ENCODE peak calls at places on chromosome 16, in four cellular contexts. C is HCT116, N is HepG2, I is GM12878. W is an unnamed sample.
A peak's percentile ranks its signal among the peaks of the same experiment; 100 is the strongest.

GRCh38 chr16:47519037-47519436 is 57.9 kb downstream of the PHKB start:
- DNase-seq in C (no peak), N (no peak), I (no peak), W (no peak)

GRCh38 chr16:5479925-5480324 is 382.3 kb upstream of the EEF2KMT start:
- DNase-seq in C (no peak), N (no peak), I (no peak), W (no peak)

GRCh38 chr16:35305476-35305875 is 1846.1 kb downstream of the TP53TG3F start:
- DNase-seq in C (no peak), N (no peak), I (no peak), W (no peak)

GRCh38 chr16:49756971-49757743 is 98.8 kb downstream of the ZNF423 start:
- DNase-seq in C (no peak), N (no peak), I (no peak), W (no peak)

GRCh38 chr16:52469775-52470174 is 77.2 kb downstream of the TOX3 start:
- DNase-seq in C (no peak), N (peak; percentile 38), I (no peak), W (no peak)

GRCh38 chr16:78505544-78506371 is 406.3 kb downstream of the WWOX start:
- DNase-seq in C (no peak), N (peak; percentile 80), I (no peak), W (no peak)

GRCh38 chr16:74447578-74447977 is 26.3 kb upstream of the CLEC18B start:
- DNase-seq in C (no peak), N (no peak), I (no peak), W (no peak)

GRCh38 chr16:29790949-29791844 is 646 bp downstream of the KIF22 start:
- DNase-seq in C (no peak), N (no peak), I (no peak), W (no peak)

GRCh38 chr16:81492307-81492706 is 47.7 kb downstream of the CMIP start:
- DNase-seq in C (no peak), N (no peak), I (no peak), W (no peak)

GRCh38 chr16:89729863-89730574 is 8.7 kb downstream of the ZNF276 start:
- DNase-seq in C (no peak), N (no peak), I (no peak), W (no peak)

GRCh38 chr16:89116341-89117238 is 22.9 kb downstream of the ACSF3 start:
- DNase-seq in C (no peak), N (no peak), I (no peak), W (no peak)

GRCh38 chr16:48526058-48526957 is 83.7 kb downstream of the N4BP1 start:
- DNase-seq in C (peak; percentile 66), N (peak; percentile 85), I (peak; percentile 40), W (peak; percentile 28)

GRCh38 chr16:8941718-8942344 is 21.9 kb downstream of the USP7 start:
- DNase-seq in C (no peak), N (no peak), I (no peak), W (no peak)

GRCh38 chr16:55555436-55555835 is 11.0 kb upstream of the CAPNS2 start:
- DNase-seq in C (no peak), N (no peak), I (no peak), W (no peak)

GRCh38 chr16:72278301-72278700 is 106.3 kb upstream of the PMFBP1 start:
- DNase-seq in C (no peak), N (no peak), I (no peak), W (no peak)

GRCh38 chr16:82649766-82650165 is 23.0 kb downstream of the CDH13 start:
- DNase-seq in C (no peak), N (no peak), I (no peak), W (no peak)

GRCh38 chr16:85649978-85650863 is 37.1 kb downstream of the GSE1 start:
- DNase-seq in C (no peak), N (no peak), I (no peak), W (no peak)
- TF ChIP-seq SP1 in C (no peak), N (no peak), I (no peak), W (no peak)

DNA sequence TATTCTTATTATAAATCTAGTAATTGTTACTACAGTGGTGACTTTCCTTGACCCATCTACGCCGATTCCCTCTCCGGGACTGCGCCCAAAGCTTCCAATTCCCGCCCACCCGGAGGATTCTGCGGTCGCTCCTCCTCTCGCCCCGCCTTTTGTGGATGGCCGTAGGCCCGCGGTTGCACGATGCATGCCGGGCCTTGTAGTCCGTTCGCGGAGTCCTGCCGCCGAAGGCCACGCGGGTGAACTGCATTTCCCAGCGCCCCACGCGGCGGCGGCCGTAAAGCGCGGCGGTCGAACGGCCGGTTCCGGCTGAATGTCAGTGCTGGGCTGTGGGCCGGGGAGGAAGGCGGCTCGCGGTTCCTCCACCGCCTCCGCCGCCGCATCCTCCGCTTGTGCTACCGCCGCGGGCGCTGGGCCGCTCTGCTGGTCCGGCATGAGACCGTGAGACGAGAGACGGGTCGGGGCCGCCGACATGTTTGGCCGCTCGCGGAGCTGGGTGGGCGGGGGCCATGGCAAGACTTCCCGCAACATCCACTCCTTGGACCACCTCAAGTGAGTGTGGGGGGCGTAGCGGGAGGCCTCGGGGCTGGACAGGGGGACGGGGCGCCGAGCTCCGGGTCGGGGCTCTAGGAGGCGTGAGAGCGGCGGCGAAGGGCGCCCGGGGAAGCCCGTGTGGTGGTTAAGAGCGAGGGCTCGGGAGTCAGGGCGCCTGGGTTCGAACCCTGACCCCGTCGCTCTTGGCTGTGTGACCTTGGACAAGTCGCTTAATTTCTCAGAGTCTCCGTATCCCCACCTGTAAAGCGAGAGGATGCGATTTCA is at the start of gene CLEC16A:
- DNase-seq in C (peak; percentile 91), N (peak; percentile 97), I (peak; percentile 82), W (peak; percentile 90)
- H3K27ac ChIP-seq in C (peak within 1 kb of the TSS; percentile 65), N (peak within 1 kb of the TSS; percentile 24), I (peak within 1 kb of the TSS; percentile 71), W (peak within 1 kb of the TSS; percentile 66)

GRCh38 chr16:66901626-66902025 is 17.1 kb downstream of the CDH16 start:
- DNase-seq in C (no peak), N (no peak), I (no peak), W (no peak)

GRCh38 chr16:66899945-66900688 is 18.6 kb downstream of the CDH16 start:
- DNase-seq in C (no peak), N (peak; percentile 72), I (no peak), W (peak; percentile 82)

GRCh38 chr16:66898933-66899309 is 18.6 kb downstream of the PDP2 start:
- DNase-seq in C (no peak), N (no peak), I (no peak), W (no peak)

GRCh38 chr16:66899310-66899944 is 19.1 kb downstream of the PDP2 start:
- DNase-seq in C (no peak), N (no peak), I (no peak), W (no peak)

GRCh38 chr16:66900721-66901441 is 17.8 kb downstream of the CDH16 start:
- DNase-seq in C (no peak), N (no peak), I (no peak), W (peak; percentile 92)
- TF ChIP-seq REST in C (no peak), N (no peak), I (no peak), W (no peak)

DNA sequence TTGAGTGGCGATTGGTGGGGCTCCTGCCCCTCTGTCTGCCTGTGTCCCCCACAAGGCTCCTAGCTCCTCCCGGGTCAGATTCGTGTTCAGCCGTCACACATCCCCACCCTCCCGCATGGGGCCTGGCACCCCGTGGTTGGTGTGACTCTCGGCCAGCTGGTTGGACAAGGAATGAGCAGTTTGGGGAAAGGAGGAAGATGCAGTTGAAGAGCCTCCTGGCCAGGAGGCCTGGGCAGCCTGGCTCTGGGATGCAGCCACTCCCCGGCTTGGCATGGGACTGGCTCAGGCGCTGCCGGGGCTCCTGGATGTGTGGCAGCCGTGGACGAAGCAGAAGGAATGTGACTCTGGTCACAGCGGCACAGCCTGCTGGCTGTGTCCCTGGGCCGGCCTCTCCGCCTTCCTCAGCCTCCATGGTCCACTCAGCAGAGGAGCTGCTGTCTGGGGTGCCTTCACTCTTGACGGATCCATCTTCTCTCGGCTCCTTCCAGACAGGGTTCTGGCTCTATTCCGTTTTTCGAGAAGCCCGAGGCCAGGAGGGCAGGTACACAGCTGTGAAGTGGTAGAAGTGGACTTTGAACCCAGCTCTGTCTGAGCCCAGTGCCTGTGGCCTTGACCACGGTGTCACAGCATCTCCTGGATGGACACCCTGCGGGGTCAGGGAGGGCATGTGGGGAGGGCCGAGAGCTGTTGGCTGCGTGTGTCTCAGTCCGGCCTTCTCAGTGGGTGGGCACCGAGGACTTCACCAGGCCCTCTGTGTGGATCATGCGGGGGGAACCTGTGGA is 2.1 kb downstream of the TRAF7 start:
- DNase-seq in C (no peak), N (peak; percentile 85), I (no peak), W (no peak)
- TF ChIP-seq SP1 in C (no peak), N (no peak), I (no peak), W (no peak)

DNA sequence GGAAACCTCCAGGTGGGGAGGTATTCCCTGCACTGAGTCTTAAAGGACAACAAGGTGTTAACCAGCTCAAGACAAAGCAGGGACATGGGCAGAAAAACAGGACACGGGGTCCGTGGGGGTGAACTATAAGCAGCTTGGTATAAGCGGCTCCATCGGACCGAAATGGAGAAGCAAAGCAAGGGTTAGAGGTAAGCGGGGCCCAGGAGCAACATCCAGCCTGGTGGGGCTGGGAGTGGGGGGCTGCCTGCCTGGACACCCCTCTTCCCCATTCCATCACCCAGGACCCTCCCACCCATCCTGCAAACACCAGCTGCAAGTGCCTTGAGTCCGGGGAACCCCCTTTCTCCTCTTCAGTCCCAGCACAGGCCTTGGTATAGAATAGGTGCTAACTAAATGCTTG is 29.5 kb downstream of the MYH11 start:
- DNase-seq in C (no peak), N (no peak), I (no peak), W (no peak)
- H3K27ac ChIP-seq in C (no peak overlapping the region), N (no peak overlapping the region), I (no peak overlapping the region), W (no peak overlapping the region)

GRCh38 chr16:1119766-1120611 is 23.9 kb upstream of the C1QTNF8 start:
- DNase-seq in C (no peak), N (no peak), I (no peak), W (no peak)
- TF ChIP-seq REST in C (no peak), N (no peak), I (no peak), W (no peak)

DNA sequence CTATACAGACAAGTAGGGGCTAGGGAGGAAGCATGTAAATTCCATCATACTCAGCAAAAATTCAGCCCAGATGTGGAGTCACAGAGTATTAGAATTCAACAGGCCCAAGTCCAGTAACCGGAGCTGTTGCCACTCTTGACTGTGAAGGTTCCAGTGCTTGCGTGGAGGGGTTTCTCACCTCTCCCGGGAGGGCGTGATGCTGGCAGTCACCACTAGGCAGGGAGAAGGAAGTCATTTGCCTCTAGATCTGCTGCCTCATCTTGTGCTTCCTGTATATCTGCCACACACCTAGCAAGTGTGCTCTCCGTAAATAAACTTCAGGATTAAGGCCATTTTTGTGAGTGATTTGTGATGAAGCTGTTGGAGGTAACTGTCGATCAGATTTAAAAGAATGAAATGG is 1.0 kb upstream of the CKLF start:
- DNase-seq in C (peak; percentile 36), N (peak; percentile 78), I (peak; percentile 11), W (peak; percentile 53)
- TF ChIP-seq SP1 in C (no peak), N (no peak), I (no peak), W (peak; percentile 21)

GRCh38 chr16:58010886-58011285 is 9.7 kb downstream of the USB1 start:
- DNase-seq in C (no peak), N (no peak), I (no peak), W (no peak)

GRCh38 chr16:58009856-58010416 is 8.7 kb downstream of the USB1 start:
- DNase-seq in C (no peak), N (no peak), I (no peak), W (no peak)

GRCh38 chr16:58012481-58012880 is 11.3 kb downstream of the USB1 start:
- DNase-seq in C (no peak), N (no peak), I (no peak), W (no peak)

GRCh38 chr16:58013201-58013956 is 12.2 kb downstream of the USB1 start:
- DNase-seq in C (no peak), N (no peak), I (no peak), W (no peak)

GRCh38 chr16:58011652-58012051 is 10.4 kb downstream of the USB1 start:
- DNase-seq in C (no peak), N (peak; percentile 41), I (no peak), W (no peak)
- H3K27ac ChIP-seq in C (no peak overlapping the region), N (no peak overlapping the region), I (no peak overlapping the region), W (no peak overlapping the region)